ENCODE peak calls at places on chromosomes 3 and 15, in seven cellular contexts. One of them, this sample, is unnamed.

GRCh38 chr3:71345429-71346027 is 238.0 kb downstream of the FOXP1 start:
- DNase-seq in left lobe of liver: no peak
- DNase-seq in CD8-positive, alpha-beta T cell: no peak
- DNase-seq in bronchial epithelial cell: no peak
- DNase-seq in left cardiac atrium: peak
- DNase-seq in WTC11: no peak
- DNase-seq in head of caudate nucleus: no peak
- DNase-seq in this sample: no peak

GRCh38 chr15:33005582-33005981 is 188.9 kb downstream of the FMN1 start:
- DNase-seq in left cardiac atrium: no peak
- DNase-seq in bronchial epithelial cell: no peak
- DNase-seq in head of caudate nucleus: no peak
- DNase-seq in left lobe of liver: no peak
- DNase-seq in CD8-positive, alpha-beta T cell: no peak
- DNase-seq in WTC11: no peak
- DNase-seq in this sample: no peak

GRCh38 chr3:59726279-59726678 is 676.5 kb upstream of the CFAP20DC start:
- DNase-seq in WTC11: no peak
- DNase-seq in head of caudate nucleus: no peak
- DNase-seq in left cardiac atrium: no peak
- DNase-seq in bronchial epithelial cell: peak
- DNase-seq in CD8-positive, alpha-beta T cell: no peak
- DNase-seq in left lobe of liver: no peak
- DNase-seq in this sample: no peak

GRCh38 chr3:72429589-72430362 is 418.5 kb downstream of the SHQ1 start:
- DNase-seq in WTC11: no peak
- DNase-seq in left lobe of liver: no peak
- DNase-seq in head of caudate nucleus: no peak
- DNase-seq in bronchial epithelial cell: no peak
- DNase-seq in CD8-positive, alpha-beta T cell: no peak
- DNase-seq in left cardiac atrium: no peak
- DNase-seq in this sample: no peak

GRCh38 chr3:184230081-184230602 is 757 bp downstream of the VWA5B2 start:
- DNase-seq in left lobe of liver: no peak
- DNase-seq in WTC11: no peak
- DNase-seq in CD8-positive, alpha-beta T cell: no peak
- DNase-seq in left cardiac atrium: no peak
- DNase-seq in bronchial epithelial cell: no peak
- DNase-seq in head of caudate nucleus: peak
- DNase-seq in this sample: peak

GRCh38 chr3:41321642-41321980 is 122.3 kb downstream of the CTNNB1 start:
- DNase-seq in head of caudate nucleus: no peak
- DNase-seq in WTC11: no peak
- DNase-seq in CD8-positive, alpha-beta T cell: no peak
- DNase-seq in left cardiac atrium: no peak
- DNase-seq in bronchial epithelial cell: no peak
- DNase-seq in left lobe of liver: no peak
- DNase-seq in this sample: no peak

GRCh38 chr3:155869664-155870063 is 786 bp upstream of the GMPS start:
- DNase-seq in head of caudate nucleus: no peak
- DNase-seq in bronchial epithelial cell: no peak
- DNase-seq in left lobe of liver: no peak
- DNase-seq in left cardiac atrium: no peak
- DNase-seq in WTC11: no peak
- DNase-seq in CD8-positive, alpha-beta T cell: no peak
- DNase-seq in this sample: no peak

GRCh38 chr3:182136008-182136910 is 424.5 kb downstream of the SOX2 start:
- DNase-seq in bronchial epithelial cell: no peak
- DNase-seq in head of caudate nucleus: no peak
- DNase-seq in CD8-positive, alpha-beta T cell: no peak
- DNase-seq in WTC11: no peak
- DNase-seq in left lobe of liver: no peak
- DNase-seq in left cardiac atrium: no peak
- DNase-seq in this sample: no peak

GRCh38 chr3:116140100-116140689 is 305.1 kb downstream of the LSAMP start:
- DNase-seq in WTC11: no peak
- DNase-seq in left cardiac atrium: no peak
- DNase-seq in head of caudate nucleus: no peak
- DNase-seq in CD8-positive, alpha-beta T cell: no peak
- DNase-seq in left lobe of liver: no peak
- DNase-seq in bronchial epithelial cell: peak
- DNase-seq in this sample: no peak

GRCh38 chr3:170679190-170679589 is 93.3 kb upstream of the SLC7A14 start:
- DNase-seq in left lobe of liver: no peak
- DNase-seq in bronchial epithelial cell: peak
- DNase-seq in CD8-positive, alpha-beta T cell: no peak
- DNase-seq in head of caudate nucleus: no peak
- DNase-seq in WTC11: no peak
- DNase-seq in left cardiac atrium: no peak
- DNase-seq in this sample: no peak

GRCh38 chr15:91104111-91104510 is 4.1 kb downstream of the SV2B start:
- DNase-seq in head of caudate nucleus: peak
- DNase-seq in left lobe of liver: no peak
- DNase-seq in CD8-positive, alpha-beta T cell: no peak
- DNase-seq in bronchial epithelial cell: no peak
- DNase-seq in left cardiac atrium: peak
- DNase-seq in WTC11: no peak
- DNase-seq in this sample: no peak

GRCh38 chr15:68213991-68214837 is 9.1 kb upstream of the CALML4 start:
- DNase-seq in head of caudate nucleus: no peak
- DNase-seq in left lobe of liver: peak
- DNase-seq in bronchial epithelial cell: no peak
- DNase-seq in WTC11: no peak
- DNase-seq in CD8-positive, alpha-beta T cell: no peak
- DNase-seq in left cardiac atrium: peak
- DNase-seq in this sample: peak

GRCh38 chr3:142243134-142243533 is 17.7 kb upstream of the GK5 start:
- DNase-seq in WTC11: no peak
- DNase-seq in left lobe of liver: no peak
- DNase-seq in left cardiac atrium: no peak
- DNase-seq in head of caudate nucleus: no peak
- DNase-seq in bronchial epithelial cell: no peak
- DNase-seq in CD8-positive, alpha-beta T cell: no peak
- DNase-seq in this sample: no peak

GRCh38 chr3:98655666-98656065 is 62.3 kb upstream of the CPOX start:
- DNase-seq in left lobe of liver: no peak
- DNase-seq in left cardiac atrium: no peak
- DNase-seq in CD8-positive, alpha-beta T cell: no peak
- DNase-seq in bronchial epithelial cell: peak
- DNase-seq in head of caudate nucleus: no peak
- DNase-seq in WTC11: no peak
- DNase-seq in this sample: no peak

GRCh38 chr3:128844502-128844901 is 34.9 kb upstream of the ACAD9 start:
- DNase-seq in WTC11: no peak
- DNase-seq in bronchial epithelial cell: no peak
- DNase-seq in left cardiac atrium: no peak
- DNase-seq in left lobe of liver: no peak
- DNase-seq in CD8-positive, alpha-beta T cell: no peak
- DNase-seq in head of caudate nucleus: no peak
- DNase-seq in this sample: no peak

GRCh38 chr3:46900356-46900755 is 22.8 kb downstream of the PTH1R start:
- DNase-seq in left cardiac atrium: no peak
- DNase-seq in WTC11: no peak
- DNase-seq in bronchial epithelial cell: no peak
- DNase-seq in CD8-positive, alpha-beta T cell: no peak
- DNase-seq in left lobe of liver: no peak
- DNase-seq in head of caudate nucleus: no peak
- DNase-seq in this sample: no peak

GRCh38 chr15:65533057-65533752 is 2.9 kb downstream of the HACD3 start:
- DNase-seq in left cardiac atrium: no peak
- DNase-seq in left lobe of liver: no peak
- DNase-seq in head of caudate nucleus: no peak
- DNase-seq in WTC11: no peak
- DNase-seq in CD8-positive, alpha-beta T cell: no peak
- DNase-seq in bronchial epithelial cell: peak
- DNase-seq in this sample: no peak

GRCh38 chr3:15148614-15149013 is 49.7 kb upstream of the RBSN start:
- DNase-seq in CD8-positive, alpha-beta T cell: no peak
- DNase-seq in bronchial epithelial cell: peak
- DNase-seq in left cardiac atrium: no peak
- DNase-seq in left lobe of liver: no peak
- DNase-seq in WTC11: peak
- DNase-seq in head of caudate nucleus: no peak
- DNase-seq in this sample: no peak

GRCh38 chr15:80906159-80906775 is 83.4 kb downstream of the MESD start:
- DNase-seq in head of caudate nucleus: no peak
- DNase-seq in CD8-positive, alpha-beta T cell: no peak
- DNase-seq in left cardiac atrium: no peak
- DNase-seq in WTC11: no peak
- DNase-seq in bronchial epithelial cell: peak
- DNase-seq in left lobe of liver: no peak
- DNase-seq in this sample: peak

GRCh38 chr3:121566773-121567172 is 976 bp upstream of the ARGFX start:
- DNase-seq in bronchial epithelial cell: no peak
- DNase-seq in left cardiac atrium: no peak
- DNase-seq in CD8-positive, alpha-beta T cell: no peak
- DNase-seq in head of caudate nucleus: no peak
- DNase-seq in WTC11: no peak
- DNase-seq in left lobe of liver: no peak
- DNase-seq in this sample: no peak

GRCh38 chr15:80577552-80578205 is 117.4 kb upstream of the ABHD17C start:
- DNase-seq in CD8-positive, alpha-beta T cell: no peak
- DNase-seq in left lobe of liver: peak
- DNase-seq in bronchial epithelial cell: no peak
- DNase-seq in head of caudate nucleus: no peak
- DNase-seq in WTC11: no peak
- DNase-seq in left cardiac atrium: no peak
- DNase-seq in this sample: peak

GRCh38 chr3:31009881-31010280 is 115.4 kb upstream of the GADL1 start:
- DNase-seq in WTC11: no peak
- DNase-seq in left cardiac atrium: no peak
- DNase-seq in left lobe of liver: no peak
- DNase-seq in CD8-positive, alpha-beta T cell: no peak
- DNase-seq in bronchial epithelial cell: peak
- DNase-seq in head of caudate nucleus: no peak
- DNase-seq in this sample: no peak

GRCh38 chr3:187669675-187670504 is at the start of gene SST:
- DNase-seq in CD8-positive, alpha-beta T cell: no peak
- DNase-seq in WTC11: peak
- DNase-seq in bronchial epithelial cell: peak
- DNase-seq in head of caudate nucleus: peak
- DNase-seq in left lobe of liver: peak
- DNase-seq in left cardiac atrium: peak
- DNase-seq in this sample: peak

GRCh38 chr3:77161098-77161497 is 121.2 kb downstream of the ROBO2 start:
- DNase-seq in head of caudate nucleus: no peak
- DNase-seq in left lobe of liver: no peak
- DNase-seq in CD8-positive, alpha-beta T cell: no peak
- DNase-seq in left cardiac atrium: no peak
- DNase-seq in WTC11: no peak
- DNase-seq in bronchial epithelial cell: no peak
- DNase-seq in this sample: no peak

GRCh38 chr3:166810741-166811445 is 569.2 kb downstream of the ZBBX start:
- DNase-seq in left lobe of liver: no peak
- DNase-seq in WTC11: no peak
- DNase-seq in head of caudate nucleus: no peak
- DNase-seq in left cardiac atrium: no peak
- DNase-seq in bronchial epithelial cell: no peak
- DNase-seq in CD8-positive, alpha-beta T cell: no peak
- DNase-seq in this sample: no peak

GRCh38 chr3:66393486-66394260 is 107.1 kb downstream of the LRIG1 start:
- DNase-seq in WTC11: no peak
- DNase-seq in CD8-positive, alpha-beta T cell: peak
- DNase-seq in bronchial epithelial cell: no peak
- DNase-seq in left cardiac atrium: peak
- DNase-seq in left lobe of liver: no peak
- DNase-seq in head of caudate nucleus: no peak
- DNase-seq in this sample: no peak

GRCh38 chr3:468172-468571 is 271.6 kb downstream of the CHL1 start:
- DNase-seq in head of caudate nucleus: peak
- DNase-seq in left cardiac atrium: no peak
- DNase-seq in bronchial epithelial cell: peak
- DNase-seq in CD8-positive, alpha-beta T cell: no peak
- DNase-seq in WTC11: no peak
- DNase-seq in left lobe of liver: no peak
- DNase-seq in this sample: no peak

GRCh38 chr15:50116477-50116876 is 2.6 kb downstream of the ATP8B4 start:
- DNase-seq in left lobe of liver: no peak
- DNase-seq in head of caudate nucleus: no peak
- DNase-seq in bronchial epithelial cell: peak
- DNase-seq in left cardiac atrium: no peak
- DNase-seq in WTC11: peak
- DNase-seq in CD8-positive, alpha-beta T cell: no peak
- DNase-seq in this sample: no peak

GRCh38 chr3:128322030-128323022 is 144.4 kb downstream of the DNAJB8 start:
- DNase-seq in left lobe of liver: peak
- DNase-seq in left cardiac atrium: peak
- DNase-seq in bronchial epithelial cell: peak
- DNase-seq in WTC11: peak
- DNase-seq in head of caudate nucleus: peak
- DNase-seq in CD8-positive, alpha-beta T cell: peak
- DNase-seq in this sample: no peak

GRCh38 chr15:86001200-86001599 is 78.5 kb upstream of the AGBL1 start:
- DNase-seq in head of caudate nucleus: no peak
- DNase-seq in left lobe of liver: no peak
- DNase-seq in left cardiac atrium: no peak
- DNase-seq in CD8-positive, alpha-beta T cell: no peak
- DNase-seq in WTC11: no peak
- DNase-seq in bronchial epithelial cell: peak
- DNase-seq in this sample: no peak